ENCODE peak calls at places on chromosomes 5 and 9, in nine cellular contexts. One of them, this sample, is unnamed.

GRCh38 chr9:93206576-93207155 is 22.7 kb downstream of the WNK2 start:
- DNase-seq in H1: no peak
- DNase-seq in K562: no peak
- DNase-seq in tibial nerve: no peak
- DNase-seq in sigmoid colon: no peak
- DNase-seq in transverse colon: no peak
- DNase-seq in ovary: no peak
- DNase-seq in A549: no peak
- DNase-seq in stomach: no peak
- DNase-seq in this sample: no peak

GRCh38 chr9:123338710-123339665 is 17.0 kb upstream of the CRB2 start:
- DNase-seq in K562: peak; percentile 77
- DNase-seq in ovary: no peak
- DNase-seq in transverse colon: peak; percentile 68
- DNase-seq in A549: no peak
- DNase-seq in tibial nerve: no peak
- DNase-seq in H1: no peak
- DNase-seq in sigmoid colon: no peak
- DNase-seq in stomach: peak; percentile 35
- DNase-seq in this sample: no peak

GRCh38 chr5:18333841-18334240 is 699.6 kb downstream of the TAF11L14 start:
- DNase-seq in A549: no peak
- DNase-seq in sigmoid colon: no peak
- DNase-seq in tibial nerve: no peak
- DNase-seq in ovary: no peak
- DNase-seq in transverse colon: no peak
- DNase-seq in K562: no peak
- DNase-seq in H1: no peak
- DNase-seq in stomach: no peak
- DNase-seq in this sample: no peak

GRCh38 chr9:68505681-68506409 is 34.8 kb downstream of the TMEM252 start:
- DNase-seq in K562: no peak
- DNase-seq in transverse colon: no peak
- DNase-seq in ovary: no peak
- DNase-seq in stomach: no peak
- DNase-seq in tibial nerve: no peak
- DNase-seq in A549: no peak
- DNase-seq in H1: no peak
- DNase-seq in sigmoid colon: no peak
- DNase-seq in this sample: no peak

GRCh38 chr5:88743231-88743879 is 139.6 kb downstream of the MEF2C start:
- DNase-seq in K562: peak; percentile 35
- DNase-seq in ovary: no peak
- DNase-seq in H1: no peak
- DNase-seq in A549: peak; percentile 59
- DNase-seq in stomach: no peak
- DNase-seq in tibial nerve: no peak
- DNase-seq in sigmoid colon: no peak
- DNase-seq in transverse colon: no peak
- DNase-seq in this sample: no peak

GRCh38 chr5:55101556-55102276 is 730 bp upstream of the GZMA start:
- DNase-seq in K562: no peak
- DNase-seq in ovary: no peak
- DNase-seq in stomach: no peak
- DNase-seq in H1: no peak
- DNase-seq in sigmoid colon: no peak
- DNase-seq in A549: no peak
- DNase-seq in tibial nerve: no peak
- DNase-seq in transverse colon: no peak
- DNase-seq in this sample: no peak

GRCh38 chr9:18274693-18275092 is 199.3 kb upstream of the ADAMTSL1 start:
- DNase-seq in transverse colon: no peak
- DNase-seq in ovary: no peak
- DNase-seq in A549: no peak
- DNase-seq in H1: no peak
- DNase-seq in tibial nerve: no peak
- DNase-seq in K562: no peak
- DNase-seq in stomach: no peak
- DNase-seq in sigmoid colon: no peak
- DNase-seq in this sample: no peak

GRCh38 chr9:97440160-97440559 is 28.3 kb downstream of the TDRD7 start:
- DNase-seq in stomach: no peak
- DNase-seq in A549: no peak
- DNase-seq in ovary: no peak
- DNase-seq in sigmoid colon: no peak
- DNase-seq in K562: no peak
- DNase-seq in transverse colon: no peak
- DNase-seq in tibial nerve: no peak
- DNase-seq in H1: no peak
- DNase-seq in this sample: no peak

GRCh38 chr5:27402828-27403227 is 364.4 kb upstream of the CDH9 start:
- DNase-seq in H1: no peak
- DNase-seq in K562: no peak
- DNase-seq in A549: no peak
- DNase-seq in transverse colon: no peak
- DNase-seq in sigmoid colon: no peak
- DNase-seq in ovary: no peak
- DNase-seq in tibial nerve: no peak
- DNase-seq in stomach: no peak
- DNase-seq in this sample: no peak

GRCh38 chr5:5025774-5026406 is 114.2 kb upstream of the ADAMTS16 start:
- DNase-seq in transverse colon: no peak
- DNase-seq in H1: no peak
- DNase-seq in ovary: no peak
- DNase-seq in K562: no peak
- DNase-seq in tibial nerve: no peak
- DNase-seq in stomach: no peak
- DNase-seq in A549: peak; percentile 38
- DNase-seq in sigmoid colon: no peak
- DNase-seq in this sample: no peak

GRCh38 chr5:169335806-169336205 is 34.9 kb upstream of the SLIT3 start:
- DNase-seq in tibial nerve: no peak
- DNase-seq in A549: no peak
- DNase-seq in ovary: no peak
- DNase-seq in sigmoid colon: no peak
- DNase-seq in H1: no peak
- DNase-seq in stomach: no peak
- DNase-seq in transverse colon: no peak
- DNase-seq in K562: no peak
- DNase-seq in this sample: no peak

GRCh38 chr9:82797539-82797938 is 265.4 kb downstream of the RASEF start:
- DNase-seq in H1: no peak
- DNase-seq in transverse colon: peak; percentile 29
- DNase-seq in stomach: peak; percentile 32
- DNase-seq in tibial nerve: no peak
- DNase-seq in ovary: no peak
- DNase-seq in sigmoid colon: no peak
- DNase-seq in K562: no peak
- DNase-seq in A549: no peak
- DNase-seq in this sample: no peak

GRCh38 chr5:83099445-83099844 is 22.1 kb downstream of the XRCC4 start:
- DNase-seq in tibial nerve: no peak
- DNase-seq in A549: no peak
- DNase-seq in K562: no peak
- DNase-seq in transverse colon: no peak
- DNase-seq in sigmoid colon: no peak
- DNase-seq in stomach: no peak
- DNase-seq in H1: no peak
- DNase-seq in ovary: no peak
- DNase-seq in this sample: no peak

DNA sequence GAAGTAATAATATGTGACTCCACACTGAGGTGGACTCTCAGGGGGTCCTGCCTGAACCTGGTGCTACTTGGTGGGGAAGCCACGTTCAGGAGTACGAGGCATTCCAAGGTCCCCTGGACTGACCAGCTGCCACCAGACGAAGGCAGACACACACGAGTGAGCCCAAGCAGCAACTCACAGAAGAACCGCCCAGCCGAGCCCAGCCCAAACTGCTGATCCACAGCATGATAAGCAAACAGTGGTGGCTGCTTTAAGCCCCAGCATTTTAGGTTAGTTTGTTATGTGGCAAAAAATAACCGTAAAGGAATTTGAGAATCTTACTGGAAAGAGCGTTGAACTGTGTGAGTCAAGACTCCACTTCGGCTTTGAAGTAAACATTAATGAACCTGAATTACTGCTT is 8.8 kb upstream of the LHX3 start:
- DNase-seq in A549: no peak
- DNase-seq in tibial nerve: no peak
- DNase-seq in K562: peak; percentile 60
- DNase-seq in H1: no peak
- DNase-seq in sigmoid colon: no peak
- DNase-seq in transverse colon: no peak
- DNase-seq in ovary: no peak
- DNase-seq in stomach: no peak
- DNase-seq in this sample: no peak
- TF ChIP-seq EP300 in A549: no peak
- TF ChIP-seq EP300 in tibial nerve: no peak
- TF ChIP-seq EP300 in K562: no peak
- TF ChIP-seq EP300 in H1: no peak
- TF ChIP-seq EP300 in sigmoid colon: no peak
- TF ChIP-seq EP300 in transverse colon: no peak
- TF ChIP-seq EP300 in ovary: no peak
- TF ChIP-seq EP300 in stomach: no peak
- TF ChIP-seq EP300 in this sample: no peak

GRCh38 chr5:73450672-73451217 is 2.2 kb upstream of the FOXD1 start:
- DNase-seq in stomach: no peak
- DNase-seq in H1: no peak
- DNase-seq in A549: peak; percentile 23
- DNase-seq in sigmoid colon: no peak
- DNase-seq in K562: no peak
- DNase-seq in transverse colon: no peak
- DNase-seq in tibial nerve: no peak
- DNase-seq in ovary: no peak
- DNase-seq in this sample: no peak

GRCh38 chr5:73451218-73452130 is 2.9 kb upstream of the FOXD1 start:
- DNase-seq in ovary: no peak
- DNase-seq in tibial nerve: no peak
- DNase-seq in H1: no peak
- DNase-seq in A549: peak; percentile 68
- DNase-seq in transverse colon: peak; percentile 71
- DNase-seq in sigmoid colon: no peak
- DNase-seq in K562: peak; percentile 73
- DNase-seq in stomach: peak; percentile 69
- DNase-seq in this sample: no peak

GRCh38 chr5:73452215-73452614 is 3.6 kb upstream of the FOXD1 start:
- DNase-seq in stomach: no peak
- DNase-seq in A549: no peak
- DNase-seq in K562: no peak
- DNase-seq in ovary: no peak
- DNase-seq in tibial nerve: no peak
- DNase-seq in transverse colon: no peak
- DNase-seq in H1: no peak
- DNase-seq in sigmoid colon: no peak
- DNase-seq in this sample: no peak

GRCh38 chr5:73450041-73450598 is 1.5 kb upstream of the FOXD1 start:
- DNase-seq in A549: no peak
- DNase-seq in K562: no peak
- DNase-seq in ovary: no peak
- DNase-seq in tibial nerve: no peak
- DNase-seq in transverse colon: no peak
- DNase-seq in H1: no peak
- DNase-seq in sigmoid colon: no peak
- DNase-seq in stomach: no peak
- DNase-seq in this sample: no peak

GRCh38 chr5:73454379-73455036 is 5.9 kb upstream of the FOXD1 start:
- DNase-seq in tibial nerve: no peak
- DNase-seq in H1: no peak
- DNase-seq in ovary: no peak
- DNase-seq in K562: peak; percentile 74
- DNase-seq in A549: peak; percentile 83
- DNase-seq in sigmoid colon: no peak
- DNase-seq in stomach: peak; percentile 49
- DNase-seq in transverse colon: peak; percentile 59
- DNase-seq in this sample: no peak
- TF ChIP-seq EP300 in tibial nerve: no peak
- TF ChIP-seq EP300 in H1: no peak
- TF ChIP-seq EP300 in ovary: no peak
- TF ChIP-seq EP300 in K562: no peak
- TF ChIP-seq EP300 in A549: no peak
- TF ChIP-seq EP300 in sigmoid colon: no peak
- TF ChIP-seq EP300 in stomach: no peak
- TF ChIP-seq EP300 in transverse colon: no peak
- TF ChIP-seq EP300 in this sample: no peak

GRCh38 chr9:15724006-15724405 is 171.2 kb downstream of the CCDC171 start:
- DNase-seq in ovary: no peak
- DNase-seq in tibial nerve: no peak
- DNase-seq in H1: no peak
- DNase-seq in transverse colon: no peak
- DNase-seq in stomach: no peak
- DNase-seq in A549: no peak
- DNase-seq in K562: no peak
- DNase-seq in sigmoid colon: no peak
- DNase-seq in this sample: no peak

GRCh38 chr9:15717290-15717689 is 164.4 kb downstream of the CCDC171 start:
- DNase-seq in H1: no peak
- DNase-seq in tibial nerve: no peak
- DNase-seq in K562: no peak
- DNase-seq in ovary: no peak
- DNase-seq in A549: no peak
- DNase-seq in sigmoid colon: no peak
- DNase-seq in transverse colon: no peak
- DNase-seq in stomach: no peak
- DNase-seq in this sample: no peak

GRCh38 chr9:15718423-15718822 is 165.6 kb downstream of the CCDC171 start:
- DNase-seq in transverse colon: no peak
- DNase-seq in tibial nerve: no peak
- DNase-seq in A549: no peak
- DNase-seq in ovary: no peak
- DNase-seq in stomach: no peak
- DNase-seq in H1: no peak
- DNase-seq in sigmoid colon: no peak
- DNase-seq in K562: no peak
- DNase-seq in this sample: no peak

GRCh38 chr9:15722888-15723287 is 170.0 kb downstream of the CCDC171 start:
- DNase-seq in sigmoid colon: no peak
- DNase-seq in transverse colon: no peak
- DNase-seq in tibial nerve: no peak
- DNase-seq in K562: no peak
- DNase-seq in H1: no peak
- DNase-seq in stomach: no peak
- DNase-seq in A549: no peak
- DNase-seq in ovary: no peak
- DNase-seq in this sample: no peak

GRCh38 chr9:15720861-15721260 is 168.0 kb downstream of the CCDC171 start:
- DNase-seq in K562: no peak
- DNase-seq in stomach: no peak
- DNase-seq in ovary: no peak
- DNase-seq in transverse colon: no peak
- DNase-seq in sigmoid colon: no peak
- DNase-seq in H1: no peak
- DNase-seq in tibial nerve: no peak
- DNase-seq in A549: no peak
- DNase-seq in this sample: no peak
- TF ChIP-seq EP300 in K562: no peak
- TF ChIP-seq EP300 in stomach: no peak
- TF ChIP-seq EP300 in ovary: no peak
- TF ChIP-seq EP300 in transverse colon: no peak
- TF ChIP-seq EP300 in sigmoid colon: no peak
- TF ChIP-seq EP300 in H1: no peak
- TF ChIP-seq EP300 in tibial nerve: no peak
- TF ChIP-seq EP300 in A549: no peak
- TF ChIP-seq EP300 in this sample: no peak

GRCh38 chr9:122264360-122265264 is at the start of the genes MRRF and RBM18:
- DNase-seq in tibial nerve: peak; percentile 85
- DNase-seq in ovary: peak; percentile 93
- DNase-seq in A549: peak; percentile 95
- DNase-seq in H1: peak; percentile 77
- DNase-seq in transverse colon: peak; percentile 93
- DNase-seq in K562: peak; percentile 89
- DNase-seq in sigmoid colon: peak; percentile 95
- DNase-seq in stomach: peak; percentile 94
- DNase-seq in this sample: peak; percentile 92
- TF ChIP-seq EP300 in tibial nerve: peak; percentile 23
- TF ChIP-seq EP300 in ovary: no peak
- TF ChIP-seq EP300 in A549: no peak
- TF ChIP-seq EP300 in H1: peak; percentile 48
- TF ChIP-seq EP300 in transverse colon: no peak
- TF ChIP-seq EP300 in K562: no peak
- TF ChIP-seq EP300 in sigmoid colon: no peak
- TF ChIP-seq EP300 in stomach: no peak
- TF ChIP-seq EP300 in this sample: no peak